ENCODE peak calls at places on chromosomes 4 and X, in seven cellular contexts. A is upper lobe of right lung, C is heart left ventricle, Z is adrenal gland, D is PC-3, R is gastrocnemius medialis, W is ovary. G is an unnamed sample.

GRCh38 chr4:110629780-110630500 is 7.1 kb upstream of the PITX2 start:
- DNase-seq in A (no peak), C (no peak), Z (no peak), D (no peak), R (no peak), W (no peak), G (no peak)

GRCh38 chrX:47613082-47613481 is 6.6 kb downstream of the SYN1 start:
- DNase-seq in A (no peak), C (no peak), Z (peak; percentile 5), D (no peak), R (no peak), W (no peak), G (no peak)

GRCh38 chr4:13888112-13888511 is 260.6 kb upstream of the BOD1L1 start:
- DNase-seq in A (no peak), C (no peak), Z (no peak), D (peak; percentile 72), R (no peak), W (no peak), G (no peak)

GRCh38 chr4:38715076-38715475 is 51.1 kb downstream of the KLF3 start:
- DNase-seq in A (no peak), C (no peak), Z (no peak), D (no peak), R (no peak), W (no peak), G (no peak)

GRCh38 chrX:40468033-40468979 is 112.5 kb upstream of the ATP6AP2 start:
- DNase-seq in A (peak; percentile 66), C (peak; percentile 37), Z (peak; percentile 42), D (peak; percentile 35), R (peak; percentile 22), W (peak; percentile 36), G (peak; percentile 76)

GRCh38 chr4:101357751-101358150 is 10.4 kb upstream of the PPP3CA start:
- DNase-seq in A (no peak), C (no peak), Z (no peak), D (no peak), R (no peak), W (no peak), G (no peak)

GRCh38 chr4:143618811-143619210 is 81.7 kb downstream of the FREM3 start:
- DNase-seq in A (no peak), C (no peak), Z (no peak), D (no peak), R (no peak), W (no peak), G (no peak)

GRCh38 chr4:165834116-165834515 is 38.9 kb upstream of the TLL1 start:
- DNase-seq in A (no peak), C (no peak), Z (no peak), D (no peak), R (no peak), W (no peak), G (no peak)

GRCh38 chr4:7327341-7327885 is 107.3 kb downstream of the PSAPL1 start:
- DNase-seq in A (peak; percentile 55), C (no peak), Z (no peak), D (no peak), R (no peak), W (no peak), G (no peak)

GRCh38 chrX:46710927-46711623 is 47.8 kb downstream of the SLC9A7 start:
- DNase-seq in A (no peak), C (no peak), Z (no peak), D (no peak), R (no peak), W (no peak), G (no peak)

GRCh38 chrX:119230850-119231249 is 5.2 kb upstream of the PGRMC1 start:
- DNase-seq in A (no peak), C (no peak), Z (no peak), D (no peak), R (no peak), W (no peak), G (no peak)

GRCh38 chr4:139711461-139711860 is 45.8 kb downstream of the MGST2 start:
- DNase-seq in A (no peak), C (no peak), Z (peak; percentile 60), D (no peak), R (no peak), W (no peak), G (no peak)

GRCh38 chr4:76606662-76607265 is 171.7 kb downstream of the SHROOM3 start:
- DNase-seq in A (no peak), C (no peak), Z (no peak), D (no peak), R (no peak), W (no peak), G (no peak)

GRCh38 chr4:76600447-76600846 is 165.4 kb downstream of the SHROOM3 start:
- DNase-seq in A (no peak), C (no peak), Z (no peak), D (no peak), R (no peak), W (no peak), G (no peak)

GRCh38 chr4:76605099-76605563 is 170.1 kb downstream of the SHROOM3 start:
- DNase-seq in A (no peak), C (no peak), Z (no peak), D (no peak), R (no peak), W (no peak), G (no peak)

GRCh38 chr4:76597423-76597979 is 162.5 kb downstream of the SHROOM3 start:
- DNase-seq in A (no peak), C (no peak), Z (no peak), D (no peak), R (no peak), W (no peak), G (no peak)

GRCh38 chr4:76601791-76602190 is 166.8 kb downstream of the SHROOM3 start:
- DNase-seq in A (no peak), C (no peak), Z (no peak), D (no peak), R (no peak), W (no peak), G (peak; percentile 48)
- H3K4me3 ChIP-seq in A (no peak overlapping the region), C (no peak overlapping the region), Z (no peak overlapping the region), D (no peak overlapping the region), R (no peak overlapping the region), W (no peak overlapping the region), G (no peak overlapping the region)

GRCh38 chr4:103885152-103885551 is 165.4 kb upstream of the TACR3 start:
- DNase-seq in A (no peak), C (no peak), Z (no peak), D (no peak), R (no peak), W (no peak), G (no peak)

GRCh38 chr4:103892616-103893015 is 172.8 kb upstream of the TACR3 start:
- DNase-seq in A (no peak), C (no peak), Z (no peak), D (no peak), R (no peak), W (no peak), G (no peak)

GRCh38 chr4:103887191-103887590 is 167.4 kb upstream of the TACR3 start:
- DNase-seq in A (no peak), C (no peak), Z (no peak), D (no peak), R (no peak), W (no peak), G (no peak)
- TF ChIP-seq CTCF in A (no peak), C (no peak), Z (no peak), D (no peak), R (no peak), W (no peak), G (no peak)

DNA sequence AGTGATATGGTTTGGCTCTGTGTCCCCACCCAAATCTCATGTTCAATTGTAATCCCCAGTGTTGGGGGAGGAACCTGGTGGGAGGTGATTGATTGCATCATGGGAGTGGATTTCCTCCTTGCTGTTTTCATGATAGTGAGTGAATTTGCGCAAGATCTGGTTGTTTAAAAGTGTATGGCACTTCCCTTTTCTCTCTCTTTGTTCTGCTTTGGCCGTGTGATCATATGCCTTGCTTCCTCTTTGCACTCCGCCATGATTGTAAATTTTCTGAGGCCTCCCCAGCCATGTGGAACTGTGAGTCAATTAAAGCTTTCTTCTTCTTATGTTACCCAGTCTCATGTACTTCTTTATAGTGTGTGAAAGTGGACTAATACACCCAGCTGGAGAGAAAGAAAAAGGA is 113.0 kb upstream of the AADAT start:
- DNase-seq in A (no peak), C (no peak), Z (no peak), D (no peak), R (no peak), W (no peak), G (no peak)
- H3K4me3 ChIP-seq in A (no peak overlapping the region), C (no peak overlapping the region), Z (no peak overlapping the region), D (no peak overlapping the region), R (no peak overlapping the region), W (no peak overlapping the region), G (no peak overlapping the region)

GRCh38 chr4:74453037-74453635 is 8.2 kb downstream of the AREG start:
- DNase-seq in A (no peak), C (no peak), Z (no peak), D (no peak), R (no peak), W (no peak), G (no peak)
- TF ChIP-seq CTCF in A (no peak), C (no peak), Z (no peak), D (no peak), R (no peak), W (no peak), G (no peak)